ENCODE peak calls at places on chromosomes 6 and 20, in five cellular contexts. H, E, G, Z and R are unnamed samples.
A peak's percentile ranks its signal among the peaks of the same experiment; 100 is the strongest.

GRCh38 chr6:115404451-115404850 is 656.2 kb downstream of the FRK start:
- DNase-seq in E (no peak), Z (no peak), G (no peak), H (no peak), R (no peak)

GRCh38 chr6:26124550-26125014 is 37.4 kb downstream of the HFE start:
- DNase-seq in E (no peak), G (no peak), Z (no peak), H (no peak), R (no peak)

GRCh38 chr6:101393291-101394251 is at the start of gene GRIK2:
- DNase-seq in H (peak; percentile 45), Z (peak; percentile 86), G (no peak), E (no peak), R (peak; percentile 27)

GRCh38 chr6:45772886-45773285 is 242.8 kb downstream of the CLIC5 start:
- DNase-seq in G (no peak), E (no peak), Z (peak; percentile 15), H (no peak), R (no peak)

GRCh38 chr20:24316731-24317130 is 152.7 kb upstream of the SYNDIG1 start:
- DNase-seq in H (peak; percentile 83), G (no peak), E (no peak), Z (no peak), R (no peak)

GRCh38 chr6:128350416-128351254 is 169.8 kb downstream of the PTPRK start:
- DNase-seq in E (no peak), G (no peak), Z (no peak), H (peak; percentile 55), R (no peak)

GRCh38 chr20:50129662-50130345 is 16.9 kb upstream of the UBE2V1 start:
- DNase-seq in G (no peak), H (no peak), Z (no peak), E (no peak), R (peak; percentile 64)

GRCh38 chr20:15922556-15922955 is 650.7 kb downstream of the KIF16B start:
- DNase-seq in H (no peak), E (no peak), G (no peak), Z (no peak), R (no peak)

GRCh38 chr20:64104667-64105451 is 2.5 kb downstream of the NPBWR2 start:
- DNase-seq in Z (no peak), G (no peak), H (no peak), E (peak; percentile 32), R (peak; percentile 44)

GRCh38 chr6:162621246-162621645 is 106.3 kb downstream of the PRKN start:
- DNase-seq in E (no peak), G (peak; percentile 49), Z (peak; percentile 33), H (no peak), R (no peak)

GRCh38 chr20:23641936-23642751 is 4.4 kb upstream of the CST3 start:
- DNase-seq in E (no peak), H (peak; percentile 75), G (no peak), Z (no peak), R (no peak)

GRCh38 chr6:11609324-11610071 is 71.9 kb downstream of the TMEM170B start:
- DNase-seq in H (peak; percentile 82), Z (peak; percentile 47), G (peak; percentile 58), E (peak; percentile 55), R (peak; percentile 58)

GRCh38 chr6:137190710-137191109 is 17.3 kb upstream of the IL22RA2 start:
- DNase-seq in Z (no peak), H (no peak), E (no peak), G (no peak), R (no peak)

GRCh38 chr6:138371720-138372119 is 6.0 kb upstream of the SMIM28 start:
- DNase-seq in H (peak; percentile 5), Z (no peak), E (no peak), G (no peak), R (no peak)

GRCh38 chr6:137867685-137868509 is 838 bp downstream of the TNFAIP3 start:
- DNase-seq in Z (peak; percentile 80), H (peak; percentile 22), E (peak; percentile 53), G (peak; percentile 35), R (no peak)

GRCh38 chr20:62736407-62737071 is 27.9 kb downstream of the NTSR1 start:
- DNase-seq in G (no peak), E (peak; percentile 32), H (no peak), Z (no peak), R (peak; percentile 41)

GRCh38 chr6:122809001-122809400 is 19.9 kb downstream of the SMPDL3A start:
- DNase-seq in E (no peak), Z (no peak), G (no peak), H (no peak), R (no peak)

GRCh38 chr6:106163966-106164877 is 78.1 kb downstream of the PRDM1 start:
- DNase-seq in H (no peak), G (peak; percentile 43), E (no peak), Z (no peak), R (no peak)

GRCh38 chr6:87483929-87484328 is 11.2 kb downstream of the SLC35A1 start:
- DNase-seq in G (no peak), E (no peak), H (peak; percentile 64), Z (peak; percentile 79), R (peak; percentile 68)

GRCh38 chr6:145372671-145373123 is 362.6 kb downstream of the EPM2A start:
- DNase-seq in H (peak; percentile 3), G (no peak), E (no peak), Z (no peak), R (no peak)

GRCh38 chr6:137402143-137402542 is 92.1 kb downstream of the OLIG3 start:
- DNase-seq in Z (no peak), H (no peak), G (no peak), E (no peak), R (no peak)

GRCh38 chr20:40643891-40644290 is 45.1 kb downstream of the MAFB start:
- DNase-seq in G (no peak), Z (no peak), H (no peak), E (no peak), R (no peak)

GRCh38 chr20:542777-543368 is 717 bp downstream of the CSNK2A1 start:
- DNase-seq in H (no peak), Z (peak; percentile 39), E (peak; percentile 55), G (no peak), R (peak; percentile 50)

GRCh38 chr6:55665224-55665587 is 86.2 kb upstream of the HMGCLL1 start:
- DNase-seq in H (no peak), E (no peak), G (no peak), Z (no peak), R (no peak)

GRCh38 chr6:142773859-142774258 is 171.1 kb downstream of the HIVEP2 start:
- DNase-seq in Z (no peak), G (no peak), H (no peak), E (no peak), R (no peak)

GRCh38 chr20:34269996-34270627 is 28.9 kb downstream of the ASIP start:
- DNase-seq in E (no peak), G (peak; percentile 80), Z (no peak), H (no peak), R (no peak)

GRCh38 chr6:56874328-56874727 is 80.6 kb upstream of the BEND6 start:
- DNase-seq in H (no peak), G (no peak), E (no peak), Z (no peak), R (no peak)

GRCh38 chr6:56868687-56869086 is 86.2 kb upstream of the BEND6 start:
- DNase-seq in Z (no peak), E (no peak), H (peak; percentile 85), G (no peak), R (no peak)

GRCh38 chr6:56866917-56867522 is 87.9 kb upstream of the BEND6 start:
- DNase-seq in Z (no peak), H (peak; percentile 81), E (no peak), G (no peak), R (no peak)

GRCh38 chr6:56865081-56865875 is 89.6 kb upstream of the BEND6 start:
- DNase-seq in G (no peak), E (no peak), H (no peak), Z (no peak), R (no peak)

DNA sequence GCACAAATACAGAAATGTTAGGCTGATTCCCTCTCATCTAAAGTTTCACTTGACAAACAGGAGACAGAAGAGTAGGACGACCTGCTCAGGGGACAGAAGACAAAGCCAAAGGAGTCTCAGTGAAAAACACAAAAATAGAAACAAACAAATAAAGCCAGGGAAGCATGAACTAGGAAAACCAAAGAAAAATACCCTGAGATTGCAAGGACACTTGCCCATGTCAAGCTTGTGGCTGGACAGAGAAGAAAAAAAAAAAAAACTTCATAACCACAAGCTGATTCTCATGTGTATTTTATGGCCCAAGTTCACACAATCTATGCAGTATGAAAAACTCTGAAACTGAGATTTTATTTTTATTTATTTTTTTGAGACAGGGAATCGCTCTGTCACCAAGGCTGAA is 85.6 kb upstream of the BEND6 start:
- DNase-seq in H (no peak), G (no peak), E (no peak), Z (no peak), R (no peak)
- H3K4me3 ChIP-seq in H (no peak overlapping the region), G (no peak overlapping the region), E (no peak overlapping the region), Z (no peak overlapping the region), R (no peak overlapping the region)

DNA sequence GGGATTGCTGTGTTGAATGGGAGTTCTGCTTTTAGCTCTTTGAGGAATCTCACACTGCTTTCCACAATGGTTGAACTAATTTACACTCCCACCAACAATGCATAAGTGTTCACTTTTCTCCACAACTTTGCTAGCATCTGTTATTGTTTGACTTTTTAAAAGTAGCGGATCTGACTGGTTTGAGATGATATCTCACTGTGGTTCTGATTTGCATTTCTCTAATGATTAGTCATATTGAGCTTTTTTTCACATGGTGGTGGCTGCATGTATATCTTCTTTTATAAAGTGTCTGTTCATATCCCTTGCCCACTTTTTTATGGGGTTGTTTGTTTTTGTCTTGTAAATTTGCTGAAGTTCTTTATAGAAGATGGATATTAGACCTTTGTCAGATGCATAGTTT is 588.3 kb upstream of the ADGRB3 start:
- DNase-seq in E (no peak), G (no peak), H (no peak), Z (no peak), R (no peak)
- H3K4me1 ChIP-seq in E (no peaks in the 10 kb centered on the region), G (no peaks in the 10 kb centered on the region), H (no peaks in the 10 kb centered on the region), Z (no peaks in the 10 kb centered on the region), R (no peaks in the 10 kb centered on the region)

GRCh38 chr6:88633782-88634181 is 329.6 kb downstream of the RNGTT start:
- DNase-seq in H (no peak), Z (no peak), G (no peak), E (no peak), R (no peak)

GRCh38 chr6:88626460-88626859 is 337.0 kb downstream of the RNGTT start:
- DNase-seq in E (no peak), H (no peak), G (no peak), Z (no peak), R (no peak)

GRCh38 chr6:88631830-88632229 is 331.6 kb downstream of the RNGTT start:
- DNase-seq in G (no peak), H (no peak), Z (no peak), E (no peak), R (no peak)

GRCh38 chr6:88629838-88630462 is 333.5 kb downstream of the RNGTT start:
- DNase-seq in E (no peak), Z (peak; percentile 79), G (no peak), H (no peak), R (no peak)
- TF ChIP-seq CTCF in E (no peak), Z (peak; percentile 59), G (no peak), H (no peak), R (peak; percentile 9)

GRCh38 chr6:43510827-43511163 is 649 bp upstream of the LRRC73 start:
- DNase-seq in G (no peak), Z (no peak), H (no peak), E (no peak), R (no peak)
- H3K4me3 ChIP-seq in G (no peak overlapping the region), Z (peak overlapping the region; percentile 74), H (peak overlapping the region; percentile 78), E (peak overlapping the region; percentile 83), R (peak overlapping the region; percentile 55)